ENCODE peak calls at places on chromosomes 5 and 9, in seven cellular contexts. L is NCI-H1930, C is HepG2, N is NCI-H1048, Y is left cardiac atrium, U is kidney epithelial cell, E is GM23248. Q is an unnamed sample.

GRCh38 chr9:109119439-109120203 is at the start of gene TMEM245:
- DNase-seq in L (peak), C (peak), Y (peak), U (peak), N (peak), E (peak), Q (peak)

GRCh38 chr9:125750656-125751035 is 3.5 kb downstream of the PBX3 start:
- DNase-seq in C (no peak), N (no peak), E (peak), Y (no peak), U (no peak), L (no peak), Q (no peak)

GRCh38 chr9:6413365-6414263 is 615 bp downstream of the UHRF2 start:
- DNase-seq in E (peak), N (no peak), Y (peak), U (no peak), C (no peak), L (peak), Q (no peak)

GRCh38 chr5:96254980-96255681 is 177.9 kb downstream of the PCSK1 start:
- DNase-seq in N (no peak), Y (no peak), L (no peak), C (no peak), U (no peak), E (peak), Q (peak)

GRCh38 chr9:83005963-83006362 is 57.0 kb downstream of the RASEF start:
- DNase-seq in Y (no peak), N (no peak), L (no peak), U (no peak), E (no peak), C (no peak), Q (no peak)

GRCh38 chr9:124352616-124353015 is 62.6 kb downstream of the PSMB7 start:
- DNase-seq in E (peak), C (no peak), L (no peak), U (no peak), Y (no peak), N (no peak), Q (peak)

GRCh38 chr5:178221203-178221771 is 11.3 kb downstream of the PHYKPL start:
- DNase-seq in N (no peak), C (no peak), L (no peak), Y (no peak), U (no peak), E (no peak), Q (no peak)

GRCh38 chr5:44389410-44389879 is at the start of gene FGF10:
- DNase-seq in Y (peak), U (no peak), E (peak), C (no peak), L (no peak), N (no peak), Q (no peak)

GRCh38 chr9:86352440-86353106 is 1.6 kb downstream of the TUT7 start:
- DNase-seq in C (no peak), L (no peak), E (peak), Y (no peak), N (no peak), U (no peak), Q (no peak)

GRCh38 chr5:79762929-79763328 is 73.3 kb downstream of the CMYA5 start:
- DNase-seq in N (no peak), Y (no peak), C (no peak), L (no peak), E (no peak), U (no peak), Q (no peak)

GRCh38 chr9:116000748-116001329 is 152.8 kb upstream of the PAPPA start:
- DNase-seq in L (no peak), C (peak), Y (no peak), E (peak), U (no peak), N (no peak), Q (no peak)

GRCh38 chr9:107523539-107523938 is 34.0 kb upstream of the KLF4 start:
- DNase-seq in C (no peak), E (no peak), N (no peak), U (no peak), Y (no peak), L (no peak), Q (no peak)

GRCh38 chr9:129936222-129936621 is 101.0 kb downstream of the USP20 start:
- DNase-seq in N (no peak), U (no peak), Y (no peak), E (no peak), L (no peak), C (no peak), Q (no peak)

GRCh38 chr5:149267241-149267973 is 4.3 kb upstream of the AFAP1L1 start:
- DNase-seq in U (no peak), Y (no peak), N (no peak), C (no peak), E (peak), L (no peak), Q (no peak)

GRCh38 chr9:11356101-11356500 is 743.3 kb upstream of the PTPRD start:
- DNase-seq in Y (no peak), C (no peak), L (no peak), N (no peak), U (no peak), E (no peak), Q (no peak)

GRCh38 chr9:128091144-128091543 is 23.1 kb downstream of the SLC25A25 start:
- DNase-seq in U (no peak), C (no peak), Y (peak), L (no peak), N (no peak), E (peak), Q (peak)

GRCh38 chr5:6787941-6788340 is 74.7 kb downstream of the TENT4A start:
- DNase-seq in C (no peak), Y (no peak), L (no peak), U (no peak), N (no peak), E (no peak), Q (no peak)

Q was measured in IMR-90.